ENCODE peak calls at places on chromosomes 6 and 20, in nine cellular contexts. One of them, this sample, is unnamed.

GRCh38 chr6:18488004-18488403 is 100.9 kb downstream of the RNF144B start:
- DNase-seq in HAP-1: no peak
- DNase-seq in iPS DF 6.9: no peak
- DNase-seq in neural progenitor cell: no peak
- DNase-seq in lower lobe of right lung: no peak
- DNase-seq in CD8-positive, alpha-beta memory T cell: no peak
- DNase-seq in GM23248: peak; percentile 16
- DNase-seq in body of pancreas: no peak
- DNase-seq in BE2C: no peak
- DNase-seq in this sample: no peak

GRCh38 chr6:47109281-47109680 is 67.1 kb upstream of the ADGRF1 start:
- DNase-seq in lower lobe of right lung: no peak
- DNase-seq in HAP-1: no peak
- DNase-seq in BE2C: no peak
- DNase-seq in neural progenitor cell: no peak
- DNase-seq in CD8-positive, alpha-beta memory T cell: no peak
- DNase-seq in body of pancreas: no peak
- DNase-seq in GM23248: no peak
- DNase-seq in iPS DF 6.9: no peak
- DNase-seq in this sample: no peak

GRCh38 chr6:88059221-88059620 is 11.6 kb downstream of the SPACA1 start:
- DNase-seq in iPS DF 6.9: no peak
- DNase-seq in body of pancreas: no peak
- DNase-seq in BE2C: no peak
- DNase-seq in neural progenitor cell: no peak
- DNase-seq in CD8-positive, alpha-beta memory T cell: no peak
- DNase-seq in GM23248: no peak
- DNase-seq in lower lobe of right lung: no peak
- DNase-seq in HAP-1: no peak
- DNase-seq in this sample: no peak

GRCh38 chr20:64237316-64237715 is 18.2 kb upstream of the PCMTD2 start:
- DNase-seq in GM23248: no peak
- DNase-seq in BE2C: no peak
- DNase-seq in HAP-1: no peak
- DNase-seq in body of pancreas: no peak
- DNase-seq in CD8-positive, alpha-beta memory T cell: no peak
- DNase-seq in iPS DF 6.9: no peak
- DNase-seq in neural progenitor cell: no peak
- DNase-seq in lower lobe of right lung: peak; percentile 46
- DNase-seq in this sample: no peak

GRCh38 chr6:149834513-149835481 is 29.4 kb downstream of the LRP11 start:
- DNase-seq in iPS DF 6.9: peak; percentile 45
- DNase-seq in BE2C: peak; percentile 55
- DNase-seq in HAP-1: peak; percentile 79
- DNase-seq in GM23248: peak; percentile 73
- DNase-seq in neural progenitor cell: peak; percentile 55
- DNase-seq in CD8-positive, alpha-beta memory T cell: peak; percentile 73
- DNase-seq in lower lobe of right lung: no peak
- DNase-seq in body of pancreas: peak; percentile 73
- DNase-seq in this sample: peak; percentile 73

GRCh38 chr6:106227612-106228507 is 97.7 kb downstream of the ATG5 start:
- DNase-seq in BE2C: no peak
- DNase-seq in HAP-1: no peak
- DNase-seq in GM23248: no peak
- DNase-seq in body of pancreas: no peak
- DNase-seq in lower lobe of right lung: no peak
- DNase-seq in CD8-positive, alpha-beta memory T cell: no peak
- DNase-seq in iPS DF 6.9: no peak
- DNase-seq in neural progenitor cell: no peak
- DNase-seq in this sample: no peak

GRCh38 chr6:74018825-74019224 is 322.8 kb downstream of the CD109 start:
- DNase-seq in iPS DF 6.9: no peak
- DNase-seq in body of pancreas: no peak
- DNase-seq in GM23248: no peak
- DNase-seq in HAP-1: no peak
- DNase-seq in CD8-positive, alpha-beta memory T cell: no peak
- DNase-seq in BE2C: no peak
- DNase-seq in lower lobe of right lung: no peak
- DNase-seq in neural progenitor cell: no peak
- DNase-seq in this sample: no peak

GRCh38 chr6:49453221-49453620 is 9.8 kb downstream of the MMUT start:
- DNase-seq in iPS DF 6.9: no peak
- DNase-seq in CD8-positive, alpha-beta memory T cell: no peak
- DNase-seq in BE2C: no peak
- DNase-seq in lower lobe of right lung: no peak
- DNase-seq in GM23248: peak; percentile 35
- DNase-seq in neural progenitor cell: no peak
- DNase-seq in HAP-1: no peak
- DNase-seq in body of pancreas: no peak
- DNase-seq in this sample: peak; percentile 14

GRCh38 chr6:110944681-110945151 is 13.8 kb upstream of the GTF3C6 start:
- DNase-seq in neural progenitor cell: no peak
- DNase-seq in BE2C: no peak
- DNase-seq in CD8-positive, alpha-beta memory T cell: no peak
- DNase-seq in HAP-1: no peak
- DNase-seq in GM23248: peak; percentile 97
- DNase-seq in body of pancreas: no peak
- DNase-seq in lower lobe of right lung: no peak
- DNase-seq in iPS DF 6.9: no peak
- DNase-seq in this sample: peak; percentile 66

GRCh38 chr6:124968401-124968800 is 6.2 kb downstream of the RNF217 start:
- DNase-seq in body of pancreas: no peak
- DNase-seq in GM23248: no peak
- DNase-seq in BE2C: no peak
- DNase-seq in HAP-1: no peak
- DNase-seq in iPS DF 6.9: no peak
- DNase-seq in lower lobe of right lung: no peak
- DNase-seq in neural progenitor cell: no peak
- DNase-seq in CD8-positive, alpha-beta memory T cell: no peak
- DNase-seq in this sample: no peak

GRCh38 chr6:29834564-29835436 is 7.2 kb downstream of the HLA-G start:
- DNase-seq in GM23248: peak; percentile 51
- DNase-seq in lower lobe of right lung: no peak
- DNase-seq in body of pancreas: peak; percentile 49
- DNase-seq in HAP-1: peak; percentile 72
- DNase-seq in BE2C: peak; percentile 40
- DNase-seq in neural progenitor cell: peak; percentile 60
- DNase-seq in iPS DF 6.9: peak; percentile 31
- DNase-seq in CD8-positive, alpha-beta memory T cell: peak; percentile 49
- DNase-seq in this sample: peak; percentile 42

GRCh38 chr6:53287336-53288225 is 61.2 kb downstream of the ELOVL5 start:
- DNase-seq in BE2C: no peak
- DNase-seq in CD8-positive, alpha-beta memory T cell: no peak
- DNase-seq in iPS DF 6.9: no peak
- DNase-seq in neural progenitor cell: peak; percentile 52
- DNase-seq in body of pancreas: no peak
- DNase-seq in lower lobe of right lung: no peak
- DNase-seq in HAP-1: no peak
- DNase-seq in GM23248: no peak
- DNase-seq in this sample: no peak

GRCh38 chr6:109255946-109256628 is 126.2 kb downstream of the CD164 start:
- DNase-seq in iPS DF 6.9: no peak
- DNase-seq in GM23248: no peak
- DNase-seq in HAP-1: no peak
- DNase-seq in BE2C: no peak
- DNase-seq in lower lobe of right lung: no peak
- DNase-seq in body of pancreas: no peak
- DNase-seq in CD8-positive, alpha-beta memory T cell: no peak
- DNase-seq in neural progenitor cell: no peak
- DNase-seq in this sample: no peak

GRCh38 chr20:47660602-47660905 is 124.7 kb downstream of the SULF2 start:
- DNase-seq in iPS DF 6.9: no peak
- DNase-seq in CD8-positive, alpha-beta memory T cell: no peak
- DNase-seq in HAP-1: no peak
- DNase-seq in neural progenitor cell: no peak
- DNase-seq in BE2C: no peak
- DNase-seq in lower lobe of right lung: no peak
- DNase-seq in body of pancreas: no peak
- DNase-seq in GM23248: no peak
- DNase-seq in this sample: no peak
- H3K36me3 ChIP-seq in iPS DF 6.9: no peaks in the 10 kb centered on the region
- H3K36me3 ChIP-seq in CD8-positive, alpha-beta memory T cell: no peaks in the 10 kb centered on the region
- H3K36me3 ChIP-seq in HAP-1: no peaks in the 10 kb centered on the region
- H3K36me3 ChIP-seq in neural progenitor cell: peaks cover 12% of the 10 kb centered on the region
- H3K36me3 ChIP-seq in BE2C: peaks cover 48% of the 10 kb centered on the region
- H3K36me3 ChIP-seq in lower lobe of right lung: peaks cover 63% of the 10 kb centered on the region
- H3K36me3 ChIP-seq in body of pancreas: no peaks in the 10 kb centered on the region
- H3K36me3 ChIP-seq in GM23248: peaks cover 14% of the 10 kb centered on the region
- H3K36me3 ChIP-seq in this sample: peaks cover 43% of the 10 kb centered on the region

GRCh38 chr6:43373252-43373875 is 3.9 kb upstream of the ZNF318 start:
- DNase-seq in GM23248: no peak
- DNase-seq in HAP-1: no peak
- DNase-seq in iPS DF 6.9: no peak
- DNase-seq in CD8-positive, alpha-beta memory T cell: no peak
- DNase-seq in body of pancreas: peak; percentile 58
- DNase-seq in lower lobe of right lung: no peak
- DNase-seq in BE2C: no peak
- DNase-seq in neural progenitor cell: no peak
- DNase-seq in this sample: no peak

GRCh38 chr6:43368517-43369160 is 808 bp downstream of the ZNF318 start:
- DNase-seq in CD8-positive, alpha-beta memory T cell: no peak
- DNase-seq in iPS DF 6.9: no peak
- DNase-seq in body of pancreas: peak; percentile 54
- DNase-seq in BE2C: peak; percentile 84
- DNase-seq in GM23248: peak; percentile 82
- DNase-seq in neural progenitor cell: peak; percentile 89
- DNase-seq in HAP-1: peak; percentile 82
- DNase-seq in lower lobe of right lung: peak; percentile 61
- DNase-seq in this sample: no peak

GRCh38 chr6:43369174-43370002 is at the start of gene ZNF318:
- DNase-seq in HAP-1: peak; percentile 97
- DNase-seq in neural progenitor cell: peak; percentile 100
- DNase-seq in iPS DF 6.9: peak; percentile 81
- DNase-seq in CD8-positive, alpha-beta memory T cell: peak; percentile 93
- DNase-seq in lower lobe of right lung: peak; percentile 98
- DNase-seq in GM23248: peak; percentile 100
- DNase-seq in BE2C: peak; percentile 97
- DNase-seq in body of pancreas: peak; percentile 97
- DNase-seq in this sample: peak; percentile 94

DNA sequence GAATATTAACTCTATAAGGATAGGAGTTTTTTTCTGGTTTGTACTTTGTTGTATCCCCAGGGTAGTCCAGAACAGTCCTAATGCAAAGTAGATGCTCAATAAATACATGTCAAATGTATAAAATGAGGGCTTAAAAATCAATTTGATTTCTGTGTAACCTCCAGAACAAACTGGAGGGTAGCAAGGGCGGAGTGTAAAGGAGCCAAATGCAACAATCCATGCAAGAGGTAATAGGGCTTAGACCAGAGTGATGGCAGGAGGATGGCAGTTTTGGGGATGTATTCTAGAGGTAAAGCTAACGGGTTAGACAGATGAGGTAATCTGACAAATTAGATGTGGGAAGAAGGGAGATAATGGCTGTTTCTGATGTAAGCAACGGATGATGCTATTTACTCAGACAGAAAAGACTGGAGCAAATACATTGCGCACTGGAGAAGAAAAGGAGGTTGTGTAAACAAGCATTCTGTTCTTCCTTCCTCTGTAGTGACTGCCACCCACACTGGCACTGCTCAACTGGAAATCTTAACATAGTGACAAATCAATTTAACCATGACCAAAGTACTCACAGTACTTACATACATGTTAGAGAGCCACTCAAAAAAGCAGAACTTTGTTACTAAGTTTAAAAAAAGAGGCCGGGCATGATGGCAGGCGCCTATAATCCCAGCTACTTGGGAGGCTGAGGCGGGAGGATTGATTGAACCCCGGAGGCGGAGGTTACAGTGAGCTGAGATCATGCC is 2.0 kb downstream of the ZNF318 start:
- DNase-seq in GM23248: no peak
- DNase-seq in neural progenitor cell: no peak
- DNase-seq in lower lobe of right lung: no peak
- DNase-seq in CD8-positive, alpha-beta memory T cell: no peak
- DNase-seq in HAP-1: no peak
- DNase-seq in BE2C: no peak
- DNase-seq in iPS DF 6.9: no peak
- DNase-seq in body of pancreas: no peak
- DNase-seq in this sample: no peak
- H3K36me3 ChIP-seq in GM23248: peaks cover 16% of the 10 kb centered on the region
- H3K36me3 ChIP-seq in neural progenitor cell: no peaks in the 10 kb centered on the region
- H3K36me3 ChIP-seq in lower lobe of right lung: peaks cover 29% of the 10 kb centered on the region
- H3K36me3 ChIP-seq in CD8-positive, alpha-beta memory T cell: no peaks in the 10 kb centered on the region
- H3K36me3 ChIP-seq in HAP-1: peaks cover 24% of the 10 kb centered on the region
- H3K36me3 ChIP-seq in BE2C: peaks cover 7% of the 10 kb centered on the region
- H3K36me3 ChIP-seq in iPS DF 6.9: no peaks in the 10 kb centered on the region
- H3K36me3 ChIP-seq in body of pancreas: peaks cover 4% of the 10 kb centered on the region
- H3K36me3 ChIP-seq in this sample: peaks cover 24% of the 10 kb centered on the region

GRCh38 chr20:25209911-25210310 is 14.4 kb downstream of the ENTPD6 start:
- DNase-seq in GM23248: no peak
- DNase-seq in body of pancreas: no peak
- DNase-seq in neural progenitor cell: no peak
- DNase-seq in HAP-1: no peak
- DNase-seq in iPS DF 6.9: no peak
- DNase-seq in BE2C: no peak
- DNase-seq in CD8-positive, alpha-beta memory T cell: no peak
- DNase-seq in lower lobe of right lung: no peak
- DNase-seq in this sample: no peak
- H3K36me3 ChIP-seq in GM23248: peaks cover 20% of the 10 kb centered on the region
- H3K36me3 ChIP-seq in body of pancreas: peaks cover 26% of the 10 kb centered on the region
- H3K36me3 ChIP-seq in neural progenitor cell: no peaks in the 10 kb centered on the region
- H3K36me3 ChIP-seq in HAP-1: peaks cover 43% of the 10 kb centered on the region
- H3K36me3 ChIP-seq in iPS DF 6.9: peaks cover 3% of the 10 kb centered on the region
- H3K36me3 ChIP-seq in BE2C: peaks cover 16% of the 10 kb centered on the region
- H3K36me3 ChIP-seq in CD8-positive, alpha-beta memory T cell: no peaks in the 10 kb centered on the region
- H3K36me3 ChIP-seq in lower lobe of right lung: peaks cover 51% of the 10 kb centered on the region
- H3K36me3 ChIP-seq in this sample: peaks cover 40% of the 10 kb centered on the region

GRCh38 chr6:7311171-7311570 is 1.8 kb downstream of the SSR1 start:
- DNase-seq in BE2C: no peak
- DNase-seq in HAP-1: no peak
- DNase-seq in iPS DF 6.9: no peak
- DNase-seq in lower lobe of right lung: no peak
- DNase-seq in neural progenitor cell: no peak
- DNase-seq in CD8-positive, alpha-beta memory T cell: no peak
- DNase-seq in body of pancreas: no peak
- DNase-seq in GM23248: peak; percentile 32
- DNase-seq in this sample: no peak
- H3K36me3 ChIP-seq in BE2C: peaks cover 31% of the 10 kb centered on the region
- H3K36me3 ChIP-seq in HAP-1: peaks cover 33% of the 10 kb centered on the region
- H3K36me3 ChIP-seq in iPS DF 6.9: peaks cover 3% of the 10 kb centered on the region
- H3K36me3 ChIP-seq in lower lobe of right lung: peaks cover 35% of the 10 kb centered on the region
- H3K36me3 ChIP-seq in neural progenitor cell: peaks cover 5% of the 10 kb centered on the region
- H3K36me3 ChIP-seq in CD8-positive, alpha-beta memory T cell: peaks cover 17% of the 10 kb centered on the region
- H3K36me3 ChIP-seq in body of pancreas: peaks cover 6% of the 10 kb centered on the region
- H3K36me3 ChIP-seq in GM23248: peaks cover 29% of the 10 kb centered on the region
- H3K36me3 ChIP-seq in this sample: peaks cover 33% of the 10 kb centered on the region

DNA sequence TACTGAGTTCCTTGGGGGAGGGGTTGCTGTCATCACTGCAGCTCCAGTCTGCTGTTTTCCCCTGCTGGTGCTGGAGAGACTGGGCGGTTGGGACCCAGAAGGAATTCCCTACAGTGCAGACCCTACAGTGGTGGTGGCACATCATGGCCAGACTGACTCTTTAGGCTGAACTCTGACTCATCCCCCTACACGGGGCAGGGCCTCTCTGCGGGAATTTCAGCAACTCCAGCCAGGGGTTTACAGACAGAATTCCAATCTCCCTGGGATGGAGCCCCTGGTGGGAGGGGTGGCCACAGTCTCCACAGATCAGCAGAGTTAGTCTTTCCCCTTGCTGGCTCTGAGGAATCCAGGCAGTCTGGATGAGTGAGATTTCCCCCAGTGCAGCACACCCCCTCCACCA is 46.9 kb upstream of the MAPK13 start:
- DNase-seq in neural progenitor cell: no peak
- DNase-seq in CD8-positive, alpha-beta memory T cell: no peak
- DNase-seq in iPS DF 6.9: no peak
- DNase-seq in HAP-1: no peak
- DNase-seq in body of pancreas: no peak
- DNase-seq in GM23248: no peak
- DNase-seq in BE2C: no peak
- DNase-seq in lower lobe of right lung: no peak
- DNase-seq in this sample: no peak
- H3K36me3 ChIP-seq in neural progenitor cell: peaks cover 31% of the 10 kb centered on the region
- H3K36me3 ChIP-seq in CD8-positive, alpha-beta memory T cell: peaks cover 42% of the 10 kb centered on the region
- H3K36me3 ChIP-seq in iPS DF 6.9: peaks cover 8% of the 10 kb centered on the region
- H3K36me3 ChIP-seq in HAP-1: peaks cover 42% of the 10 kb centered on the region
- H3K36me3 ChIP-seq in body of pancreas: peaks cover 21% of the 10 kb centered on the region
- H3K36me3 ChIP-seq in GM23248: peaks cover 54% of the 10 kb centered on the region
- H3K36me3 ChIP-seq in BE2C: peaks cover 60% of the 10 kb centered on the region
- H3K36me3 ChIP-seq in lower lobe of right lung: peaks cover 60% of the 10 kb centered on the region
- H3K36me3 ChIP-seq in this sample: peaks cover 56% of the 10 kb centered on the region